ENCODE peak calls at places on chromosomes 4 and X, in ten cellular contexts. E is A549, Q is mesothelial cell of epicardium, P is HFF-Myc, G is mucosa of descending colon, A is pancreas, R is epithelial cell of proximal tubule, I is AG10803, K is nephron progenitor cell, L is osteoblast. M is an unnamed sample.

GRCh38 chrX:1453951-1454785 is 1.5 kb upstream of the ASMTL start:
- DNase-seq in E (peak), Q (peak), P (no peak), G (peak), A (peak), R (no peak), I (peak), K (peak), L (peak), M (peak)

GRCh38 chr4:98528882-98529281 is 129.5 kb downstream of the TSPAN5 start:
- DNase-seq in E (no peak), Q (no peak), P (no peak), G (no peak), A (no peak), R (no peak), I (no peak), K (no peak), L (no peak), M (no peak)

GRCh38 chr4:85829276-85830051 is 354.5 kb downstream of the ARHGAP24 start:
- DNase-seq in E (no peak), Q (no peak), P (no peak), G (no peak), A (no peak), R (peak), I (no peak), K (no peak), L (no peak), M (no peak)

GRCh38 chr4:169330095-169330494 is 59.3 kb upstream of the SH3RF1 start:
- DNase-seq in E (no peak), Q (no peak), P (no peak), G (no peak), A (no peak), R (no peak), I (no peak), K (no peak), L (peak), M (no peak)

GRCh38 chr4:140126261-140126660 is 27.7 kb downstream of the MAML3 start:
- DNase-seq in E (no peak), Q (no peak), P (no peak), G (no peak), A (no peak), R (no peak), I (no peak), K (no peak), L (no peak), M (no peak)

GRCh38 chrX:125622899-125623298 is 303.2 kb downstream of the TEX13C start:
- DNase-seq in E (no peak), Q (no peak), P (no peak), G (no peak), A (no peak), R (no peak), I (no peak), K (no peak), L (no peak), M (no peak)

GRCh38 chrX:10233696-10234095 is 76.9 kb downstream of the CLCN4 start:
- DNase-seq in E (no peak), Q (no peak), P (no peak), G (no peak), A (no peak), R (no peak), I (peak), K (no peak), L (no peak), M (no peak)

GRCh38 chrX:11766487-11766886 is 8.4 kb downstream of the MSL3 start:
- DNase-seq in E (no peak), Q (no peak), P (no peak), G (no peak), A (no peak), R (no peak), I (no peak), K (no peak), L (no peak), M (no peak)

GRCh38 chr4:28918871-28919270 is 1801.3 kb upstream of the PCDH7 start:
- DNase-seq in E (no peak), Q (no peak), P (no peak), G (no peak), A (no peak), R (no peak), I (no peak), K (no peak), L (no peak), M (no peak)

GRCh38 chrX:118459494-118459893 is 36.1 kb upstream of the DOCK11 start:
- DNase-seq in E (peak), Q (no peak), P (no peak), G (no peak), A (no peak), R (no peak), I (peak), K (no peak), L (peak), M (peak)

GRCh38 chr4:86032476-86033022 is 327.3 kb downstream of the MAPK10 start:
- DNase-seq in E (no peak), Q (no peak), P (no peak), G (no peak), A (no peak), R (peak), I (peak), K (no peak), L (peak), M (no peak)

GRCh38 chr4:123832173-123833026 is 435.8 kb downstream of the SPRY1 start:
- DNase-seq in E (no peak), Q (no peak), P (peak), G (no peak), A (peak), R (peak), I (peak), K (no peak), L (peak), M (no peak)

GRCh38 chr4:121182296-121182695 is 18.2 kb upstream of the TNIP3 start:
- DNase-seq in E (no peak), Q (no peak), P (no peak), G (no peak), A (peak), R (no peak), I (peak), K (no peak), L (no peak), M (no peak)

GRCh38 chrX:20011608-20012007 is 20.7 kb upstream of the BCLAF3 start:
- DNase-seq in E (no peak), Q (no peak), P (no peak), G (no peak), A (no peak), R (no peak), I (no peak), K (no peak), L (no peak), M (no peak)

GRCh38 chrX:40266490-40267333 is 169.0 kb upstream of the BCOR start:
- DNase-seq in E (peak), Q (peak), P (no peak), G (peak), A (peak), R (no peak), I (peak), K (peak), L (peak), M (peak)

GRCh38 chr4:107709916-107710315 is 10.1 kb downstream of the PAPSS1 start:
- DNase-seq in E (no peak), Q (no peak), P (no peak), G (no peak), A (no peak), R (no peak), I (no peak), K (no peak), L (peak), M (no peak)

GRCh38 chr4:2907706-2908293 is 55.4 kb downstream of the NOP14 start:
- DNase-seq in E (no peak), Q (no peak), P (no peak), G (no peak), A (no peak), R (no peak), I (no peak), K (no peak), L (no peak), M (no peak)

GRCh38 chrX:19174401-19175025 is 52.2 kb upstream of the ADGRG2 start:
- DNase-seq in E (peak), Q (no peak), P (no peak), G (no peak), A (no peak), R (peak), I (peak), K (no peak), L (peak), M (no peak)

GRCh38 chrX:109797311-109797975 is 64.4 kb upstream of the ACSL4 start:
- DNase-seq in E (no peak), Q (no peak), P (no peak), G (no peak), A (peak), R (no peak), I (peak), K (no peak), L (no peak), M (no peak)

GRCh38 chrX:276588-277171 is 4.5 kb upstream of the PLCXD1 start:
- DNase-seq in E (peak), Q (no peak), P (no peak), G (peak), A (peak), R (no peak), I (peak), K (peak), L (peak), M (peak)

GRCh38 chrX:40484408-40485091 is 96.2 kb upstream of the ATP6AP2 start:
- DNase-seq in E (no peak), Q (peak), P (no peak), G (no peak), A (no peak), R (no peak), I (no peak), K (no peak), L (no peak), M (no peak)

GRCh38 chr4:38132140-38132673 is 172.0 kb downstream of the PTTG2 start:
- DNase-seq in E (no peak), Q (no peak), P (peak), G (no peak), A (peak), R (peak), I (peak), K (no peak), L (peak), M (peak)

GRCh38 chrX:100748133-100748532 is 16.2 kb upstream of the SYTL4 start:
- DNase-seq in E (no peak), Q (no peak), P (no peak), G (no peak), A (no peak), R (no peak), I (no peak), K (no peak), L (no peak), M (no peak)

GRCh38 chrX:63394872-63395271 is 43.7 kb upstream of the SPIN4 start:
- DNase-seq in E (no peak), Q (no peak), P (no peak), G (no peak), A (no peak), R (no peak), I (no peak), K (no peak), L (no peak), M (no peak)

GRCh38 chrX:121169099-121170035 is 122.0 kb downstream of the GLUD2 start:
- DNase-seq in E (no peak), Q (no peak), P (no peak), G (no peak), A (no peak), R (no peak), I (no peak), K (no peak), L (no peak), M (no peak)

GRCh38 chr4:158769175-158769831 is 477 bp downstream of the FNIP2 start:
- DNase-seq in E (peak), Q (peak), P (no peak), G (peak), A (peak), R (no peak), I (peak), K (peak), L (peak), M (peak)

GRCh38 chr4:5912614-5913019 is 19.7 kb upstream of the CRMP1 start:
- DNase-seq in E (no peak), Q (no peak), P (peak), G (no peak), A (no peak), R (no peak), I (no peak), K (no peak), L (no peak), M (no peak)

GRCh38 chrX:130443883-130444282 is 42.1 kb downstream of the RBMX2 start:
- DNase-seq in E (no peak), Q (no peak), P (no peak), G (no peak), A (no peak), R (peak), I (no peak), K (no peak), L (no peak), M (no peak)

GRCh38 chr4:84050014-84050413 is 449.1 kb downstream of the NKX6-1 start:
- DNase-seq in E (no peak), Q (no peak), P (no peak), G (no peak), A (no peak), R (no peak), I (no peak), K (no peak), L (no peak), M (no peak)

GRCh38 chr4:15007201-15007600 is 4.9 kb downstream of the CPEB2 start:
- DNase-seq in E (no peak), Q (no peak), P (no peak), G (no peak), A (no peak), R (no peak), I (no peak), K (no peak), L (peak), M (no peak)

GRCh38 chr4:72313121-72313520 is 255.9 kb downstream of the ADAMTS3 start:
- DNase-seq in E (no peak), Q (no peak), P (no peak), G (no peak), A (no peak), R (no peak), I (no peak), K (no peak), L (no peak), M (no peak)

GRCh38 chr4:16809064-16809463 is 89.4 kb downstream of the LDB2 start:
- DNase-seq in E (no peak), Q (no peak), P (no peak), G (no peak), A (no peak), R (no peak), I (no peak), K (no peak), L (no peak), M (no peak)

GRCh38 chr4:6092131-6092530 is 73.9 kb upstream of the C4orf50 start:
- DNase-seq in E (no peak), Q (no peak), P (no peak), G (no peak), A (no peak), R (no peak), I (no peak), K (no peak), L (no peak), M (no peak)

GRCh38 chrX:135543924-135544323 is 23.5 kb downstream of the INTS6L start:
- DNase-seq in E (no peak), Q (no peak), P (no peak), G (no peak), A (no peak), R (no peak), I (no peak), K (no peak), L (no peak), M (peak)

GRCh38 chr4:80072607-80073361 is at the start of gene ANTXR2:
- DNase-seq in E (peak), Q (peak), P (peak), G (peak), A (peak), R (no peak), I (peak), K (peak), L (peak), M (peak)

GRCh38 chrX:71911023-71911730 is 532 bp downstream of the NHSL2 start:
- DNase-seq in E (peak), Q (peak), P (no peak), G (no peak), A (peak), R (no peak), I (no peak), K (peak), L (no peak), M (peak)
- TF ChIP-seq CTCF in E (peak), Q (no peak), P (peak), G (no peak), A (no peak), R (peak), I (no peak), K (peak), L (no peak), M (no peak)

GRCh38 chr4:26235500-26235899 is 85.3 kb upstream of the RBPJ start:
- DNase-seq in E (no peak), Q (no peak), P (no peak), G (peak), A (peak), R (no peak), I (peak), K (no peak), L (peak), M (no peak)
- TF ChIP-seq CTCF in E (no peak), Q (no peak), P (no peak), G (no peak), A (no peak), R (peak), I (peak), K (no peak), L (peak), M (no peak)

DNA sequence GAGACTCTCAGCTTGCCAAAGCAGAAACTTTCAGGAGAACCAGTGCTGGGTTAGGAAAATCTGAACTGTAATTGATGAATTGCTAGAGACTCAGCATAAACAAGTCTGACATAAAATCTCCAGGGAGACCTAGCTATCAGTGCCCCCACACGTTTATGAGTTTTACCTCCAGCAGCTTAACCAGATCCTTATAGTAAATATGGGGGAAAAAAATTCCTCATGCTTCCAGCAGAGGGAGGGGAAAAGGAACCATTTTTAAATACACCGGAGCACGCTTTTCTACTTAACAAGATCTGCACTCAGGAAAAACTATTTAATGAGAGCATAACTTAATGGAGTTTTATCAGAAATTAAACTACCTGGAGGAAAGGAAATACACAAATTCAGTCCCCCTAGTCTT is 1040.7 kb upstream of the INTU start:
- DNase-seq in E (no peak), Q (no peak), P (no peak), G (no peak), A (no peak), R (no peak), I (no peak), K (no peak), L (no peak), M (no peak)
- TF ChIP-seq CTCF in E (no peak), Q (peak), P (peak), G (no peak), A (no peak), R (peak), I (peak), K (peak), L (peak), M (no peak)

GRCh38 chrX:69286546-69286906 is 121.3 kb upstream of the PJA1 start:
- DNase-seq in E (no peak), Q (no peak), P (no peak), G (no peak), A (no peak), R (no peak), I (no peak), K (no peak), L (peak), M (no peak)

GRCh38 chrX:69287025-69287540 is 121.8 kb upstream of the PJA1 start:
- DNase-seq in E (no peak), Q (no peak), P (no peak), G (no peak), A (no peak), R (no peak), I (no peak), K (no peak), L (peak), M (no peak)

GRCh38 chrX:69284491-69284890 is 119.2 kb upstream of the PJA1 start:
- DNase-seq in E (no peak), Q (no peak), P (no peak), G (no peak), A (no peak), R (no peak), I (no peak), K (no peak), L (peak), M (no peak)

GRCh38 chrX:69285401-69285871 is 120.2 kb upstream of the PJA1 start:
- DNase-seq in E (no peak), Q (peak), P (no peak), G (no peak), A (no peak), R (no peak), I (no peak), K (no peak), L (peak), M (no peak)

GRCh38 chrX:69285881-69286545 is 120.8 kb upstream of the PJA1 start:
- DNase-seq in E (peak), Q (peak), P (no peak), G (peak), A (peak), R (no peak), I (no peak), K (peak), L (peak), M (peak)
- TF ChIP-seq CTCF in E (peak), Q (peak), P (peak), G (peak), A (peak), R (peak), I (peak), K (peak), L (peak), M (peak)

GRCh38 chrX:145910017-145910416 is 92.4 kb downstream of the SLITRK2 start:
- DNase-seq in E (no peak), Q (no peak), P (no peak), G (no peak), A (no peak), R (no peak), I (no peak), K (no peak), L (no peak), M (no peak)
- TF ChIP-seq CTCF in E (no peak), Q (no peak), P (no peak), G (no peak), A (no peak), R (peak), I (no peak), K (no peak), L (no peak), M (no peak)

DNA sequence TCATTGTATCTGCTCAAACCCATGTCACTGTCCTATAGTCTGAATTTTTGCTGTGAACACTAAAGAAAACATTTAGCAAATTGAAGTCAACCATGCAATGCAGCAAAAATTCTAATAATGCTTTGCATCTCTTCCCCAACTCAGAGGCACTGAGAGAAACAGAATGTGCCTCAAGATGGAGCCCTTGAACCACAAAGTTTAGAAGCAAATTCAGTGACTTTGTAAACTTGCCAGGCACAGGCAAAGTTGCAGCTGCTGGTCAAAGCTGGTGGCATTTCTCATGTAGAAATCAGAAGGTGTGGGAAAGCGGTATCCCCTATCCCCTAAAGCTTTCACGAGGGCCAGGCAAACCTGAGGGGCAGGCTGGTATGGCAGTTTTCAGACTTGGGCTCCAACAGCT is 121.7 kb upstream of the DIPK2B start:
- DNase-seq in E (peak), Q (no peak), P (peak), G (no peak), A (peak), R (peak), I (peak), K (peak), L (peak), M (no peak)
- TF ChIP-seq CTCF in E (peak), Q (no peak), P (peak), G (no peak), A (no peak), R (peak), I (peak), K (peak), L (peak), M (no peak)